ENCODE peak calls at places on chromosomes 16 and 17, in six cellular contexts. W is substantia nigra, C is COLO829, D is Daoy, S is left cardiac atrium, V is cardiac muscle cell. Y is an unnamed sample.

GRCh38 chr16:28923652-28924398 is 1.2 kb downstream of the RABEP2 start:
- DNase-seq in W (no peak), C (no peak), V (peak; percentile 34), D (no peak), S (no peak), Y (no peak)

GRCh38 chr17:43530303-43531081 is 15.6 kb downstream of the ETV4 start:
- DNase-seq in D (peak; percentile 90), C (peak; percentile 95), V (peak; percentile 99), S (peak; percentile 87), W (no peak), Y (no peak)

GRCh38 chr16:81514041-81514559 is 69.5 kb downstream of the CMIP start:
- DNase-seq in C (no peak), D (no peak), W (no peak), S (no peak), V (no peak), Y (no peak)

GRCh38 chr16:83441523-83441922 is 366.3 kb upstream of the HSBP1 start:
- DNase-seq in V (no peak), S (no peak), D (peak; percentile 13), W (no peak), C (no peak), Y (no peak)

GRCh38 chr16:84687715-84688114 is 12.1 kb upstream of the USP10 start:
- DNase-seq in D (peak; percentile 52), S (no peak), W (no peak), C (no peak), V (no peak), Y (no peak)

GRCh38 chr16:5056347-5056746 is 9.4 kb downstream of the C16orf89 start:
- DNase-seq in C (no peak), V (peak; percentile 57), D (peak; percentile 45), W (no peak), S (no peak), Y (no peak)

GRCh38 chr16:74522160-74522559 is 84.8 kb downstream of the GLG1 start:
- DNase-seq in V (no peak), C (no peak), D (no peak), W (no peak), S (no peak), Y (no peak)

GRCh38 chr17:8073627-8074485 is 13.7 kb downstream of the ALOX12B start:
- DNase-seq in W (peak; percentile 19), V (peak; percentile 84), C (peak; percentile 69), S (peak; percentile 71), D (peak; percentile 66), Y (peak; percentile 76)

GRCh38 chr17:17328251-17328650 is 25.1 kb downstream of the NT5M start:
- DNase-seq in V (no peak), D (no peak), S (no peak), C (no peak), W (no peak), Y (no peak)

GRCh38 chr17:61878984-61879612 is 15.8 kb upstream of the BRIP1 start:
- DNase-seq in D (peak; percentile 5), C (no peak), S (no peak), W (no peak), V (no peak), Y (no peak)

GRCh38 chr17:82124101-82124500 is 26.1 kb upstream of the FASN start:
- DNase-seq in C (no peak), W (no peak), D (no peak), V (no peak), S (no peak), Y (no peak)

GRCh38 chr16:85402910-85403692 is 210.0 kb upstream of the GSE1 start:
- DNase-seq in D (peak; percentile 82), S (peak; percentile 77), W (no peak), V (no peak), C (no peak), Y (no peak)

GRCh38 chr16:11330526-11331237 is 14.6 kb upstream of the RMI2 start:
- DNase-seq in D (no peak), V (no peak), C (no peak), W (no peak), S (no peak), Y (no peak)

GRCh38 chr16:424033-424622 is 1.3 kb upstream of the RAB11FIP3 start:
- DNase-seq in S (peak; percentile 79), D (peak; percentile 91), C (peak; percentile 59), V (no peak), W (no peak), Y (peak; percentile 53)

GRCh38 chr17:73155410-73156165 is 9.2 kb upstream of the SSTR2 start:
- DNase-seq in D (no peak), S (no peak), W (no peak), C (no peak), V (no peak), Y (peak; percentile 23)

GRCh38 chr17:17421346-17422216 is 55.2 kb upstream of the MED9 start:
- DNase-seq in W (no peak), D (no peak), V (no peak), S (no peak), C (no peak), Y (no peak)

GRCh38 chr17:35255316-35255715 is 12.4 kb downstream of the SLFN5 start:
- DNase-seq in W (no peak), S (no peak), C (no peak), V (no peak), D (no peak), Y (no peak)

GRCh38 chr16:15970202-15970601 is 20.8 kb downstream of the ABCC1 start:
- DNase-seq in W (no peak), D (no peak), C (no peak), V (no peak), S (no peak), Y (no peak)

GRCh38 chr17:38911081-38911730 is 14.2 kb upstream of the LASP1NB start:
- DNase-seq in W (no peak), D (no peak), C (no peak), V (no peak), S (no peak), Y (no peak)

GRCh38 chr16:11576427-11577289 is 10.1 kb downstream of the LITAF start:
- DNase-seq in V (no peak), C (no peak), W (no peak), D (no peak), S (peak; percentile 15), Y (no peak)

GRCh38 chr17:76688165-76688622 is 22.6 kb downstream of the MXRA7 start:
- DNase-seq in S (peak; percentile 52), D (no peak), C (no peak), V (no peak), W (no peak), Y (no peak)

GRCh38 chr16:87033021-87033471 is 284.1 kb downstream of the C16orf95 start:
- DNase-seq in C (no peak), S (no peak), W (no peak), V (no peak), D (no peak), Y (no peak)

GRCh38 chr16:86531193-86531550 is 20.8 kb downstream of the FOXF1 start:
- DNase-seq in C (no peak), S (peak; percentile 72), D (no peak), W (peak; percentile 29), V (no peak), Y (peak; percentile 85)

GRCh38 chr17:7213895-7214299 is 5.7 kb downstream of the DLG4 start:
- DNase-seq in W (no peak), S (peak; percentile 81), V (peak; percentile 91), D (peak; percentile 80), C (peak; percentile 80), Y (peak; percentile 90)

GRCh38 chr17:34663714-34664113 is 84.3 kb downstream of the TMEM132E start:
- DNase-seq in W (no peak), S (no peak), C (no peak), D (no peak), V (no peak), Y (no peak)

GRCh38 chr16:85396879-85397871 is 215.9 kb upstream of the GSE1 start:
- DNase-seq in C (no peak), D (peak; percentile 60), V (no peak), W (no peak), S (peak; percentile 25), Y (peak; percentile 30)

GRCh38 chr16:17170435-17170834 is 300.3 kb downstream of the XYLT1 start:
- DNase-seq in S (no peak), C (no peak), V (no peak), D (no peak), W (no peak), Y (no peak)

GRCh38 chr16:1297413-1297773 is 12.0 kb upstream of the UBE2I start:
- DNase-seq in D (no peak), V (no peak), S (no peak), C (no peak), W (no peak), Y (no peak)

GRCh38 chr16:80938035-80938927 is 68.4 kb downstream of the CMC2 start:
- DNase-seq in C (no peak), D (peak; percentile 78), V (no peak), S (peak; percentile 70), W (no peak), Y (no peak)

GRCh38 chr16:31709181-31709580 is 164.4 kb upstream of the ZNF267 start:
- DNase-seq in V (no peak), D (no peak), S (no peak), W (no peak), C (no peak), Y (no peak)

GRCh38 chr17:63140255-63140654 is 174.2 kb downstream of the TANC2 start:
- DNase-seq in W (no peak), S (no peak), V (no peak), D (peak; percentile 19), C (no peak), Y (no peak)

GRCh38 chr16:85616608-85617311 is 3.6 kb downstream of the GSE1 start:
- DNase-seq in S (peak; percentile 72), W (no peak), V (no peak), D (no peak), C (no peak), Y (no peak)

GRCh38 chr17:69222707-69223106 is 5.9 kb downstream of the ABCA10 start:
- DNase-seq in D (no peak), S (no peak), V (no peak), C (peak; percentile 35), W (no peak), Y (no peak)

GRCh38 chr16:1890024-1890700 is 18.2 kb upstream of the MEIOB start:
- DNase-seq in S (no peak), V (no peak), W (no peak), D (no peak), C (no peak), Y (no peak)

GRCh38 chr16:27429330-27429871 is 27.4 kb downstream of the IL21R start:
- DNase-seq in W (no peak), S (no peak), D (no peak), C (no peak), V (no peak), Y (no peak)

GRCh38 chr17:65103896-65104295 is 33.3 kb upstream of the RGS9 start:
- DNase-seq in D (peak; percentile 90), C (no peak), S (no peak), V (no peak), W (no peak), Y (no peak)

GRCh38 chr17:49841548-49841947 is 6.3 kb downstream of the TAC4 start:
- DNase-seq in V (no peak), W (no peak), C (no peak), S (no peak), D (no peak), Y (no peak)

Y was measured in head of caudate nucleus.